ENCODE peak calls at places on chromosome 5, in four cellular contexts. Z is esophagus muscularis mucosa, D is NCI-H1436 treated with DMSO at 0.1 percent for 48 hours, K is osteocyte. I is an unnamed sample.

GRCh38 chr5:133773247-133774202 is 161.2 kb upstream of the FSTL4 start:
- DNase-seq in Z (no peak), K (no peak), D (no peak), I (no peak)

GRCh38 chr5:178247481-178248456 is 15.2 kb upstream of the PHYKPL start:
- DNase-seq in D (no peak), K (no peak), Z (no peak), I (no peak)

GRCh38 chr5:176660860-176661641 is 13.8 kb downstream of the TSPAN17 start:
- DNase-seq in K (peak; percentile 92), D (no peak), Z (no peak), I (no peak)

GRCh38 chr5:151262532-151262931 is 9.5 kb downstream of the GM2A start:
- DNase-seq in Z (no peak), K (no peak), D (no peak), I (no peak)

GRCh38 chr5:10034008-10034407 is 215.7 kb downstream of the ATPSCKMT start:
- DNase-seq in K (no peak), Z (no peak), D (no peak), I (no peak)

GRCh38 chr5:80654054-80654390 is 430 bp upstream of the MSH3 start:
- DNase-seq in D (no peak), K (no peak), Z (no peak), I (no peak)

GRCh38 chr5:169183581-169183980 is 117.4 kb downstream of the SLIT3 start:
- DNase-seq in K (no peak), D (no peak), Z (no peak), I (no peak)

GRCh38 chr5:14587143-14587542 is 5.6 kb downstream of the OTULINL start:
- DNase-seq in K (no peak), D (no peak), Z (no peak), I (no peak)

GRCh38 chr5:6731465-6732237 is 18.4 kb downstream of the TENT4A start:
- DNase-seq in Z (no peak), D (no peak), K (no peak), I (no peak)

GRCh38 chr5:88944751-88945507 is 61.9 kb upstream of the MEF2C start:
- DNase-seq in D (no peak), Z (no peak), K (no peak), I (no peak)

I was measured in NCI-H1417 treated with DMSO at 0.1 percent for 48 hours.